ENCODE peak calls at places on chromosomes 12 and 14, in nine cellular contexts. S is PC-9, Y is progenitor cell of endocrine pancreas, C is fibroblast of pulmonary artery, V is GM20000, X is HepG2, F is suprapubic skin, O is A549, U is endothelial cell. G is an unnamed sample.

GRCh38 chr12:103924761-103925641 is 5.2 kb upstream of the HSP90B1 start:
- DNase-seq in Y (no peak), F (no peak), U (no peak), C (peak), V (peak), S (no peak), O (no peak), X (no peak), G (no peak)

GRCh38 chr14:72613196-72613974 is 280.5 kb downstream of the DPF3 start:
- DNase-seq in F (no peak), O (no peak), S (no peak), V (no peak), Y (peak), X (no peak), C (peak), U (no peak), G (peak)

GRCh38 chr14:28412076-28412475 is 354.5 kb upstream of the FOXG1 start:
- DNase-seq in O (no peak), S (no peak), V (no peak), Y (no peak), C (peak), F (no peak), X (no peak), U (no peak), G (no peak)

GRCh38 chr12:131060011-131060703 is 106.5 kb downstream of the ADGRD1 start:
- DNase-seq in Y (no peak), C (no peak), U (no peak), V (no peak), S (no peak), F (peak), O (no peak), X (no peak), G (no peak)

GRCh38 chr14:78141590-78141989 is 28.6 kb upstream of the NRXN3 start:
- DNase-seq in U (no peak), C (no peak), S (no peak), Y (no peak), O (no peak), F (no peak), X (no peak), V (no peak), G (no peak)

GRCh38 chr14:61385002-61385685 is 63.8 kb downstream of the PRKCH start:
- DNase-seq in U (no peak), C (no peak), Y (no peak), S (no peak), F (no peak), O (no peak), V (no peak), X (no peak), G (no peak)

GRCh38 chr14:85811340-85811739 is 281.4 kb downstream of the FLRT2 start:
- DNase-seq in O (no peak), S (no peak), C (no peak), X (no peak), U (no peak), F (no peak), V (no peak), Y (no peak), G (no peak)

GRCh38 chr14:100677152-100677924 is 49.4 kb upstream of the DLK1 start:
- DNase-seq in F (no peak), V (no peak), O (no peak), X (peak), S (no peak), C (peak), U (no peak), Y (no peak), G (no peak)

GRCh38 chr14:51337520-51337919 is 97.5 kb downstream of the TMX1 start:
- DNase-seq in S (no peak), U (no peak), O (no peak), X (no peak), V (no peak), F (no peak), C (no peak), Y (no peak), G (no peak)

GRCh38 chr12:8648598-8649205 is 13.9 kb downstream of the MFAP5 start:
- DNase-seq in V (peak), X (no peak), S (no peak), O (no peak), Y (no peak), C (no peak), U (no peak), F (no peak), G (no peak)

GRCh38 chr12:57753938-57754337 is 965 bp upstream of the MARCHF9 start:
- DNase-seq in Y (no peak), X (no peak), U (no peak), V (no peak), C (no peak), F (peak), S (no peak), O (no peak), G (no peak)

GRCh38 chr14:106044949-106045596 is 518.7 kb downstream of the TMEM121 start:
- DNase-seq in C (no peak), S (no peak), V (peak), O (peak), U (no peak), X (peak), F (no peak), Y (no peak), G (no peak)

GRCh38 chr12:106296179-106296877 is 6.2 kb upstream of the TCP11L2 start:
- DNase-seq in O (peak), F (no peak), X (peak), V (no peak), S (peak), C (peak), U (no peak), Y (no peak), G (no peak)

GRCh38 chr14:92315050-92315785 is 7.7 kb upstream of the SLC24A4 start:
- DNase-seq in F (no peak), V (no peak), Y (no peak), O (no peak), S (no peak), U (no peak), X (no peak), C (no peak), G (no peak)

GRCh38 chr14:38212996-38213395 is 5.3 kb downstream of the SSTR1 start:
- DNase-seq in O (no peak), V (no peak), Y (no peak), X (no peak), S (no peak), U (no peak), C (peak), F (no peak), G (no peak)

GRCh38 chr12:46556105-46556559 is 183.6 kb upstream of the SLC38A2 start:
- DNase-seq in O (peak), U (no peak), C (peak), V (no peak), S (peak), X (peak), F (no peak), Y (no peak), G (no peak)

GRCh38 chr12:81617915-81618314 is 141.2 kb downstream of the PPFIA2 start:
- DNase-seq in X (no peak), U (no peak), V (no peak), S (no peak), Y (no peak), F (no peak), C (no peak), O (no peak), G (no peak)

GRCh38 chr12:104763163-104763805 is 194.8 kb downstream of the SLC41A2 start:
- DNase-seq in S (peak), O (no peak), U (no peak), C (peak), V (peak), F (no peak), X (no peak), Y (no peak), G (no peak)

GRCh38 chr12:20495997-20496396 is 127.7 kb downstream of the PDE3A start:
- DNase-seq in Y (no peak), X (no peak), U (no peak), V (no peak), S (no peak), O (no peak), C (no peak), F (no peak), G (no peak)

GRCh38 chr14:80055912-80056801 is 155.1 kb downstream of the DIO2 start:
- DNase-seq in X (peak), C (peak), F (no peak), O (peak), Y (peak), U (peak), S (peak), V (peak), G (no peak)

GRCh38 chr14:26383286-26383685 is 214.5 kb downstream of the NOVA1 start:
- DNase-seq in Y (no peak), S (no peak), C (no peak), X (no peak), V (no peak), F (no peak), O (no peak), U (no peak), G (no peak)

GRCh38 chr12:129870796-129871195 is 33.0 kb downstream of the TMEM132D start:
- DNase-seq in F (no peak), C (no peak), X (no peak), V (no peak), U (no peak), O (no peak), Y (no peak), S (no peak), G (no peak)

GRCh38 chr12:122452701-122453285 is 30.3 kb upstream of the CLIP1 start:
- DNase-seq in U (no peak), V (no peak), C (no peak), F (no peak), S (no peak), O (no peak), Y (no peak), X (no peak), G (no peak)

GRCh38 chr14:66046035-66046434 is 440.1 kb upstream of the CCDC196 start:
- DNase-seq in C (peak), S (no peak), O (no peak), F (no peak), V (no peak), Y (no peak), U (no peak), X (no peak), G (no peak)

GRCh38 chr12:54358620-54358944 is 5.7 kb downstream of the GPR84 start:
- DNase-seq in O (no peak), X (no peak), U (no peak), C (no peak), F (no peak), S (no peak), V (no peak), Y (no peak), G (no peak)

GRCh38 chr12:132746621-132747020 is 15.0 kb downstream of the ANKLE2 start:
- DNase-seq in O (no peak), U (no peak), F (no peak), V (no peak), C (no peak), Y (no peak), S (no peak), X (no peak), G (no peak)

GRCh38 chr14:53144244-53144643 is 8.9 kb downstream of the DDHD1 start:
- DNase-seq in V (peak), U (no peak), Y (no peak), C (no peak), X (no peak), S (no peak), F (no peak), O (no peak), G (no peak)

GRCh38 chr14:26596722-26597030 is 1.2 kb downstream of the NOVA1 start:
- DNase-seq in O (no peak), U (peak), F (peak), C (peak), S (no peak), Y (no peak), V (no peak), X (no peak), G (no peak)

GRCh38 chr12:27790179-27790578 is 10.1 kb upstream of the MANSC4 start:
- DNase-seq in X (no peak), S (no peak), Y (no peak), F (no peak), O (no peak), U (no peak), C (no peak), V (no peak), G (no peak)

GRCh38 chr12:114726092-114726710 is 42.2 kb upstream of the TBX3 start:
- DNase-seq in O (no peak), C (no peak), S (no peak), X (no peak), V (no peak), F (no peak), U (no peak), Y (no peak), G (no peak)

DNA sequence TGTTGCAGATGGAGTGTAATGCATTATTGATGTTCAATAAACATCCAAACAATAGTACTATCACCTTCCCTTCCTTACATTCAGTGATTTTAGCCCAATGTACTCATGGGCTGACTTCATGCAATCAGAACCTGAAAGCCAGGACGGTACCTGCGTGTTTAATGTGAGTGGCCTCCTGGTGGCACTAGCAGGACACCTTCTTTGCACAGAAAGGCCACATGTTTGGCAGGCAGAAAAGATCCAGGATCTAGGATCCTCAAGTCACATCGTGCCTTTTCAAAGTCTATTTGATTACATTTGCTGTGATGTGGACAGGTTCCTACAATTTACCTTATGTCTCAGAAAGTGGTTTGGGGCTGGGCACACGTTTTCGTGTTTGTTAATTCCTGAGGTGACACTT is 82.9 kb downstream of the NEDD1 start:
- DNase-seq in S (no peak), U (peak), Y (no peak), C (peak), O (no peak), X (peak), V (no peak), F (no peak), G (no peak)
- TF ChIP-seq CTCF in S (peak), U (peak), Y (peak), C (no peak), O (peak), X (peak), V (no peak), F (no peak), G (peak)

GRCh38 chr14:69087061-69087461 is 65.9 kb downstream of the DCAF5 start:
- DNase-seq in F (no peak), U (no peak), X (no peak), S (peak), C (peak), Y (no peak), V (no peak), O (no peak), G (no peak)

GRCh38 chr14:69092840-69093422 is 60.0 kb downstream of the DCAF5 start:
- DNase-seq in F (no peak), V (no peak), Y (no peak), X (no peak), S (no peak), U (no peak), O (no peak), C (no peak), G (no peak)

GRCh38 chr14:69088523-69089445 is 64.1 kb downstream of the DCAF5 start:
- DNase-seq in U (no peak), Y (no peak), S (no peak), F (no peak), V (no peak), O (no peak), X (no peak), C (peak), G (no peak)

GRCh38 chr14:69091695-69092094 is 61.2 kb downstream of the DCAF5 start:
- DNase-seq in F (no peak), X (no peak), C (no peak), Y (no peak), V (no peak), S (no peak), U (no peak), O (no peak), G (no peak)

GRCh38 chr14:69090187-69090789 is 62.6 kb downstream of the DCAF5 start:
- DNase-seq in C (peak), Y (no peak), S (peak), X (peak), F (no peak), V (no peak), U (peak), O (peak), G (no peak)
- TF ChIP-seq CTCF in C (peak), Y (peak), S (peak), X (peak), F (no peak), V (peak), U (peak), O (peak), G (peak)

GRCh38 chr12:4894019-4894418 is 15.7 kb upstream of the KCNA1 start:
- DNase-seq in Y (no peak), C (no peak), X (no peak), O (no peak), U (no peak), V (no peak), F (no peak), S (no peak), G (no peak)

GRCh38 chr12:4900327-4900726 is 9.4 kb upstream of the KCNA1 start:
- DNase-seq in S (no peak), V (no peak), Y (no peak), X (no peak), C (peak), U (no peak), O (no peak), F (no peak), G (no peak)

GRCh38 chr12:4899361-4899760 is 10.3 kb upstream of the KCNA1 start:
- DNase-seq in U (no peak), S (no peak), C (no peak), X (no peak), O (no peak), F (no peak), Y (no peak), V (peak), G (no peak)
- TF ChIP-seq CTCF in U (no peak), S (no peak), C (no peak), X (no peak), O (no peak), F (no peak), Y (peak), V (peak), G (peak)

GRCh38 chr14:54512393-54512792 is 2.7 kb downstream of the CGRRF1 start:
- DNase-seq in S (no peak), C (no peak), F (no peak), U (no peak), Y (no peak), V (no peak), X (no peak), O (no peak), G (no peak)

GRCh38 chr14:54515670-54516069 is 6.0 kb downstream of the CGRRF1 start:
- DNase-seq in Y (no peak), X (no peak), F (no peak), V (no peak), S (no peak), C (no peak), O (no peak), U (no peak), G (no peak)

GRCh38 chr14:54509546-54510501 is at the start of gene CGRRF1:
- DNase-seq in S (peak), Y (peak), F (peak), V (peak), X (peak), C (peak), O (peak), U (peak), G (peak)
- TF ChIP-seq CTCF in S (peak), Y (peak), F (peak), V (peak), X (peak), C (no peak), O (peak), U (peak), G (peak)